ENCODE peak calls at places on chromosomes 3 and 15, in ten cellular contexts. L is IMR-90, F is lower leg skin, W is erythroblast, H is spleen, U is body of pancreas, C is GM12892, V is tibial nerve, E is A549, P is K562. Z is an unnamed sample.

GRCh38 chr3:100256724-100257123 is 4.1 kb upstream of the TBC1D23 start:
- DNase-seq in F (no peak), U (no peak), H (no peak), W (no peak), L (peak; percentile 30), C (no peak), P (no peak), E (no peak), V (no peak), Z (no peak)

GRCh38 chr15:23629234-23629805 is 18.3 kb downstream of the MAGEL2 start:
- DNase-seq in H (no peak), C (no peak), P (peak; percentile 14), L (no peak), V (no peak), E (no peak), W (peak; percentile 1), F (no peak), U (no peak), Z (no peak)

GRCh38 chr3:124773351-124774304 is 43.4 kb downstream of the UMPS start:
- DNase-seq in L (no peak), H (peak; percentile 65), F (no peak), V (no peak), W (no peak), C (no peak), U (no peak), P (no peak), E (no peak), Z (no peak)

GRCh38 chr3:127970966-127971592 is 56.0 kb downstream of the KBTBD12 start:
- DNase-seq in W (peak; percentile 65), P (no peak), E (peak; percentile 46), C (no peak), L (peak; percentile 60), F (peak; percentile 24), H (no peak), U (peak; percentile 24), V (peak; percentile 53), Z (no peak)

GRCh38 chr15:90294601-90295269 is 29.3 kb downstream of the NGRN start:
- DNase-seq in F (no peak), P (no peak), U (no peak), C (no peak), W (no peak), V (no peak), H (no peak), E (no peak), L (no peak), Z (no peak)

GRCh38 chr3:46668591-46668990 is 24.9 kb downstream of the ALS2CL start:
- DNase-seq in V (no peak), C (peak; percentile 12), P (no peak), U (no peak), W (no peak), F (no peak), H (peak; percentile 52), L (no peak), E (no peak), Z (no peak)

GRCh38 chr3:151445283-151446001 is 15.4 kb downstream of the IGSF10 start:
- DNase-seq in P (no peak), C (no peak), H (no peak), W (no peak), V (peak; percentile 26), E (no peak), U (peak; percentile 21), F (peak; percentile 44), L (peak; percentile 61), Z (no peak)

GRCh38 chr3:8990266-8991215 is 27.3 kb upstream of the RAD18 start:
- DNase-seq in L (peak; percentile 85), F (no peak), E (no peak), W (no peak), C (no peak), P (no peak), V (no peak), H (peak; percentile 64), U (peak; percentile 24), Z (no peak)

GRCh38 chr15:67783303-67783702 is 42.0 kb upstream of the SKOR1 start:
- DNase-seq in F (no peak), L (no peak), C (no peak), H (no peak), W (no peak), P (no peak), V (no peak), E (no peak), U (no peak), Z (no peak)

GRCh38 chr3:60743631-60744164 is 507.6 kb downstream of the FHIT start:
- DNase-seq in P (no peak), L (no peak), C (no peak), H (no peak), F (no peak), E (no peak), V (no peak), W (no peak), U (no peak), Z (no peak)

GRCh38 chr15:60077581-60078359 is 73.7 kb downstream of the FOXB1 start:
- DNase-seq in F (no peak), E (no peak), P (no peak), V (no peak), W (no peak), U (no peak), L (no peak), C (no peak), H (no peak), Z (no peak)

GRCh38 chr3:128385080-128385832 is 81.4 kb downstream of the DNAJB8 start:
- DNase-seq in W (no peak), P (no peak), L (peak; percentile 73), F (no peak), V (peak; percentile 50), H (no peak), E (no peak), U (peak; percentile 79), C (no peak), Z (peak; percentile 52)

GRCh38 chr15:32649336-32649735 is 7.8 kb downstream of the SCG5 start:
- DNase-seq in V (no peak), C (no peak), L (peak; percentile 39), E (peak; percentile 63), P (peak; percentile 29), H (no peak), W (no peak), F (no peak), U (peak; percentile 33), Z (no peak)

GRCh38 chr15:96804754-96805153 is 474.3 kb downstream of the NR2F2 start:
- DNase-seq in H (no peak), P (no peak), E (no peak), U (no peak), L (no peak), C (no peak), F (no peak), W (no peak), V (no peak), Z (no peak)

GRCh38 chr3:53083496-53083895 is 37.6 kb upstream of the SFMBT1 start:
- DNase-seq in W (peak; percentile 33), L (peak; percentile 75), F (no peak), P (no peak), C (no peak), U (peak; percentile 30), V (no peak), H (no peak), E (no peak), Z (no peak)

GRCh38 chr3:17057316-17057715 is 172.6 kb downstream of the PLCL2 start:
- DNase-seq in W (peak; percentile 17), V (no peak), E (no peak), C (no peak), F (no peak), U (no peak), P (no peak), H (no peak), L (peak; percentile 69), Z (no peak)

GRCh38 chr3:132136334-132136716 is 101.5 kb upstream of the CPNE4 start:
- DNase-seq in P (no peak), L (no peak), H (no peak), V (no peak), F (no peak), E (peak; percentile 3), U (no peak), C (no peak), W (no peak), Z (no peak)

GRCh38 chr3:13414040-13414729 is 5.9 kb downstream of the NUP210 start:
- DNase-seq in E (no peak), W (peak; percentile 58), C (peak; percentile 89), P (peak; percentile 45), L (no peak), F (peak; percentile 31), V (peak; percentile 9), H (peak; percentile 96), U (peak; percentile 60), Z (no peak)

GRCh38 chr3:16697437-16698258 is 92.4 kb upstream of the DAZL start:
- DNase-seq in W (no peak), P (no peak), U (no peak), L (peak; percentile 1), F (no peak), H (peak; percentile 38), E (no peak), V (no peak), C (no peak), Z (no peak)

GRCh38 chr15:92069308-92070244 is 216.1 kb downstream of the SLCO3A1 start:
- DNase-seq in U (peak; percentile 55), H (no peak), F (peak; percentile 69), L (peak; percentile 80), C (no peak), P (no peak), E (peak; percentile 89), W (no peak), V (peak; percentile 26), Z (no peak)

GRCh38 chr3:64445318-64446300 is 220.3 kb upstream of the PRICKLE2 start:
- DNase-seq in P (peak; percentile 5), E (peak; percentile 35), L (peak; percentile 28), H (no peak), W (no peak), V (no peak), F (no peak), C (peak; percentile 18), U (peak; percentile 60), Z (peak; percentile 70)

GRCh38 chr15:65133550-65134200 is at the start of gene PDCD7:
- DNase-seq in P (peak; percentile 88), E (peak; percentile 98), W (peak; percentile 94), L (peak; percentile 92), C (peak; percentile 85), F (peak; percentile 86), H (peak; percentile 96), U (peak; percentile 90), V (peak; percentile 78), Z (peak; percentile 82)
- TF ChIP-seq POLR2A in P (peak; percentile 92), E (peak; percentile 96), W (peak; percentile 92), L (peak; percentile 71), C (peak; percentile 96), F (no peak), H (peak; percentile 27), U (peak; percentile 76), V (peak; percentile 66), Z (peak; percentile 54)

GRCh38 chr3:14522129-14522691 is 17.9 kb downstream of the GRIP2 start:
- DNase-seq in W (no peak), E (no peak), L (no peak), C (no peak), H (no peak), F (no peak), V (no peak), P (no peak), U (no peak), Z (peak; percentile 20)
- TF ChIP-seq POLR2A in W (no peak), E (no peak), L (no peak), C (no peak), H (no peak), F (no peak), V (no peak), P (no peak), U (no peak), Z (no peak)

GRCh38 chr15:56243774-56244236 is at the start of gene RFX7:
- DNase-seq in W (peak; percentile 92), V (peak; percentile 44), P (peak; percentile 87), U (peak; percentile 83), L (peak; percentile 73), C (peak; percentile 46), F (no peak), E (peak; percentile 82), H (peak; percentile 94), Z (peak; percentile 86)
- TF ChIP-seq POLR2A in W (peak; percentile 27), V (peak; percentile 21), P (peak; percentile 51), U (no peak), L (no peak), C (peak; percentile 47), F (no peak), E (peak; percentile 65), H (no peak), Z (no peak)

GRCh38 chr3:23183731-23184130 is 19.4 kb upstream of the UBE2E2 start:
- DNase-seq in F (no peak), C (no peak), L (peak; percentile 60), V (no peak), W (no peak), U (peak; percentile 64), P (peak; percentile 15), H (no peak), E (peak; percentile 54), Z (no peak)
- TF ChIP-seq POLR2A in F (no peak), C (no peak), L (no peak), V (no peak), W (no peak), U (no peak), P (no peak), H (no peak), E (no peak), Z (no peak)